ENCODE peak calls at places on chromosomes 11 and 22, in eight cellular contexts. One of them, this sample, is unnamed.

GRCh38 chr11:14643697-14644395 is at the start of gene PDE3B:
- DNase-seq in uterus: peak
- DNase-seq in suprapubic skin: peak
- DNase-seq in lung: peak
- DNase-seq in cardiac muscle cell: peak
- DNase-seq in right lobe of liver: peak
- DNase-seq in neural progenitor cell: peak
- DNase-seq in astrocyte of the cerebellum: no peak
- DNase-seq in this sample: peak

GRCh38 chr11:95517453-95517852 is 272.1 kb downstream of the FAM76B start:
- DNase-seq in astrocyte of the cerebellum: no peak
- DNase-seq in suprapubic skin: no peak
- DNase-seq in right lobe of liver: no peak
- DNase-seq in neural progenitor cell: no peak
- DNase-seq in uterus: no peak
- DNase-seq in cardiac muscle cell: peak
- DNase-seq in lung: no peak
- DNase-seq in this sample: no peak

GRCh38 chr11:131977231-131977630 is 606.8 kb downstream of the NTM start:
- DNase-seq in lung: no peak
- DNase-seq in uterus: no peak
- DNase-seq in astrocyte of the cerebellum: peak
- DNase-seq in cardiac muscle cell: no peak
- DNase-seq in neural progenitor cell: peak
- DNase-seq in suprapubic skin: no peak
- DNase-seq in right lobe of liver: no peak
- DNase-seq in this sample: no peak

GRCh38 chr22:29798318-29798717 is 31.1 kb downstream of the UQCR10 start:
- DNase-seq in right lobe of liver: no peak
- DNase-seq in suprapubic skin: no peak
- DNase-seq in uterus: no peak
- DNase-seq in astrocyte of the cerebellum: no peak
- DNase-seq in lung: no peak
- DNase-seq in neural progenitor cell: no peak
- DNase-seq in cardiac muscle cell: peak
- DNase-seq in this sample: no peak

GRCh38 chr22:29773233-29773632 is 6.1 kb downstream of the UQCR10 start:
- DNase-seq in astrocyte of the cerebellum: no peak
- DNase-seq in right lobe of liver: no peak
- DNase-seq in suprapubic skin: no peak
- DNase-seq in uterus: no peak
- DNase-seq in lung: no peak
- DNase-seq in cardiac muscle cell: peak
- DNase-seq in neural progenitor cell: no peak
- DNase-seq in this sample: no peak

GRCh38 chr11:122441702-122442092 is 213.8 kb upstream of the UBASH3B start:
- DNase-seq in cardiac muscle cell: peak
- DNase-seq in right lobe of liver: no peak
- DNase-seq in lung: no peak
- DNase-seq in suprapubic skin: no peak
- DNase-seq in astrocyte of the cerebellum: no peak
- DNase-seq in uterus: no peak
- DNase-seq in neural progenitor cell: no peak
- DNase-seq in this sample: no peak

GRCh38 chr11:123745764-123746451 is 4.4 kb upstream of the ZNF202 start:
- DNase-seq in neural progenitor cell: peak
- DNase-seq in uterus: no peak
- DNase-seq in right lobe of liver: no peak
- DNase-seq in lung: no peak
- DNase-seq in cardiac muscle cell: no peak
- DNase-seq in suprapubic skin: no peak
- DNase-seq in astrocyte of the cerebellum: no peak
- DNase-seq in this sample: no peak

GRCh38 chr11:134460881-134461280 is 48.8 kb upstream of the B3GAT1 start:
- DNase-seq in suprapubic skin: no peak
- DNase-seq in lung: no peak
- DNase-seq in right lobe of liver: no peak
- DNase-seq in cardiac muscle cell: no peak
- DNase-seq in neural progenitor cell: no peak
- DNase-seq in uterus: no peak
- DNase-seq in astrocyte of the cerebellum: no peak
- DNase-seq in this sample: no peak

GRCh38 chr11:19832901-19833300 is 120.3 kb downstream of the NAV2 start:
- DNase-seq in neural progenitor cell: no peak
- DNase-seq in astrocyte of the cerebellum: no peak
- DNase-seq in suprapubic skin: no peak
- DNase-seq in right lobe of liver: no peak
- DNase-seq in cardiac muscle cell: no peak
- DNase-seq in lung: no peak
- DNase-seq in uterus: no peak
- DNase-seq in this sample: no peak

GRCh38 chr11:93921695-93922468 is 71.5 kb upstream of the VSTM5 start:
- DNase-seq in neural progenitor cell: peak
- DNase-seq in right lobe of liver: no peak
- DNase-seq in cardiac muscle cell: peak
- DNase-seq in lung: peak
- DNase-seq in uterus: no peak
- DNase-seq in suprapubic skin: no peak
- DNase-seq in astrocyte of the cerebellum: peak
- DNase-seq in this sample: no peak

GRCh38 chr22:50482107-50483074 is 1.0 kb downstream of the ADM2 start:
- DNase-seq in suprapubic skin: no peak
- DNase-seq in lung: no peak
- DNase-seq in neural progenitor cell: no peak
- DNase-seq in cardiac muscle cell: no peak
- DNase-seq in astrocyte of the cerebellum: no peak
- DNase-seq in right lobe of liver: no peak
- DNase-seq in uterus: no peak
- DNase-seq in this sample: no peak

GRCh38 chr11:84691830-84692229 is 935.3 kb downstream of the DLG2 start:
- DNase-seq in neural progenitor cell: peak
- DNase-seq in uterus: no peak
- DNase-seq in astrocyte of the cerebellum: no peak
- DNase-seq in suprapubic skin: no peak
- DNase-seq in lung: no peak
- DNase-seq in cardiac muscle cell: no peak
- DNase-seq in right lobe of liver: no peak
- DNase-seq in this sample: no peak

GRCh38 chr11:22991196-22991595 is 130.9 kb upstream of the CCDC179 start:
- DNase-seq in uterus: no peak
- DNase-seq in suprapubic skin: no peak
- DNase-seq in astrocyte of the cerebellum: no peak
- DNase-seq in cardiac muscle cell: no peak
- DNase-seq in right lobe of liver: no peak
- DNase-seq in lung: no peak
- DNase-seq in neural progenitor cell: no peak
- DNase-seq in this sample: no peak

GRCh38 chr11:57260937-57261783 is 24.1 kb upstream of the APLNR start:
- DNase-seq in uterus: no peak
- DNase-seq in neural progenitor cell: no peak
- DNase-seq in lung: no peak
- DNase-seq in astrocyte of the cerebellum: no peak
- DNase-seq in right lobe of liver: no peak
- DNase-seq in cardiac muscle cell: no peak
- DNase-seq in suprapubic skin: no peak
- DNase-seq in this sample: no peak

GRCh38 chr11:3000032-3000961 is 8.2 kb upstream of the NAP1L4 start:
- DNase-seq in right lobe of liver: peak
- DNase-seq in astrocyte of the cerebellum: peak
- DNase-seq in cardiac muscle cell: peak
- DNase-seq in suprapubic skin: peak
- DNase-seq in uterus: no peak
- DNase-seq in neural progenitor cell: peak
- DNase-seq in lung: no peak
- DNase-seq in this sample: peak

GRCh38 chr22:41217553-41218157 is 12.5 kb downstream of the L3MBTL2 start:
- DNase-seq in uterus: peak
- DNase-seq in astrocyte of the cerebellum: no peak
- DNase-seq in lung: peak
- DNase-seq in suprapubic skin: no peak
- DNase-seq in neural progenitor cell: peak
- DNase-seq in cardiac muscle cell: peak
- DNase-seq in right lobe of liver: no peak
- DNase-seq in this sample: no peak

GRCh38 chr22:17097062-17097461 is 12.3 kb downstream of the IL17RA start:
- DNase-seq in neural progenitor cell: no peak
- DNase-seq in astrocyte of the cerebellum: no peak
- DNase-seq in lung: no peak
- DNase-seq in right lobe of liver: no peak
- DNase-seq in cardiac muscle cell: no peak
- DNase-seq in uterus: no peak
- DNase-seq in suprapubic skin: no peak
- DNase-seq in this sample: no peak

GRCh38 chr11:34512810-34513673 is 552 bp downstream of the ELF5 start:
- DNase-seq in lung: peak
- DNase-seq in right lobe of liver: peak
- DNase-seq in uterus: no peak
- DNase-seq in neural progenitor cell: peak
- DNase-seq in astrocyte of the cerebellum: no peak
- DNase-seq in cardiac muscle cell: peak
- DNase-seq in suprapubic skin: no peak
- DNase-seq in this sample: peak

GRCh38 chr11:111064118-111064517 is 181.4 kb upstream of the POU2AF2 start:
- DNase-seq in neural progenitor cell: no peak
- DNase-seq in astrocyte of the cerebellum: peak
- DNase-seq in cardiac muscle cell: peak
- DNase-seq in right lobe of liver: no peak
- DNase-seq in lung: no peak
- DNase-seq in suprapubic skin: no peak
- DNase-seq in uterus: no peak
- DNase-seq in this sample: no peak

GRCh38 chr11:58829736-58830135 is 14.8 kb downstream of the GLYATL2 start:
- DNase-seq in astrocyte of the cerebellum: peak
- DNase-seq in cardiac muscle cell: no peak
- DNase-seq in right lobe of liver: no peak
- DNase-seq in uterus: no peak
- DNase-seq in suprapubic skin: no peak
- DNase-seq in lung: no peak
- DNase-seq in neural progenitor cell: no peak
- DNase-seq in this sample: no peak

GRCh38 chr11:117299351-117300300 is 8.5 kb downstream of the BACE1-AS start:
- DNase-seq in lung: no peak
- DNase-seq in astrocyte of the cerebellum: no peak
- DNase-seq in right lobe of liver: peak
- DNase-seq in neural progenitor cell: peak
- DNase-seq in suprapubic skin: no peak
- DNase-seq in uterus: no peak
- DNase-seq in cardiac muscle cell: no peak
- DNase-seq in this sample: no peak

GRCh38 chr11:33207408-33207985 is 46.2 kb upstream of the CSTF3 start:
- DNase-seq in suprapubic skin: no peak
- DNase-seq in right lobe of liver: no peak
- DNase-seq in neural progenitor cell: no peak
- DNase-seq in lung: peak
- DNase-seq in astrocyte of the cerebellum: no peak
- DNase-seq in uterus: peak
- DNase-seq in cardiac muscle cell: peak
- DNase-seq in this sample: no peak

GRCh38 chr11:18526130-18526520 is 617 bp downstream of the TSG101 start:
- DNase-seq in suprapubic skin: no peak
- DNase-seq in uterus: no peak
- DNase-seq in right lobe of liver: no peak
- DNase-seq in neural progenitor cell: no peak
- DNase-seq in cardiac muscle cell: peak
- DNase-seq in lung: no peak
- DNase-seq in astrocyte of the cerebellum: no peak
- DNase-seq in this sample: no peak

GRCh38 chr22:45832959-45833580 is 143.9 kb downstream of the WNT7B start:
- DNase-seq in right lobe of liver: no peak
- DNase-seq in neural progenitor cell: no peak
- DNase-seq in astrocyte of the cerebellum: no peak
- DNase-seq in lung: no peak
- DNase-seq in suprapubic skin: no peak
- DNase-seq in uterus: no peak
- DNase-seq in cardiac muscle cell: no peak
- DNase-seq in this sample: no peak

GRCh38 chr22:23591203-23591791 is 11.2 kb upstream of the IGLL1 start:
- DNase-seq in lung: peak
- DNase-seq in right lobe of liver: peak
- DNase-seq in uterus: no peak
- DNase-seq in suprapubic skin: no peak
- DNase-seq in neural progenitor cell: peak
- DNase-seq in cardiac muscle cell: peak
- DNase-seq in astrocyte of the cerebellum: peak
- DNase-seq in this sample: peak
- TF ChIP-seq CTCF in lung: peak
- TF ChIP-seq CTCF in right lobe of liver: peak
- TF ChIP-seq CTCF in uterus: peak
- TF ChIP-seq CTCF in suprapubic skin: peak
- TF ChIP-seq CTCF in neural progenitor cell: peak
- TF ChIP-seq CTCF in cardiac muscle cell: peak
- TF ChIP-seq CTCF in astrocyte of the cerebellum: peak
- TF ChIP-seq CTCF in this sample: peak

GRCh38 chr22:27794244-27794643 is 7.3 kb downstream of the MN1 start:
- DNase-seq in neural progenitor cell: peak
- DNase-seq in uterus: no peak
- DNase-seq in suprapubic skin: no peak
- DNase-seq in right lobe of liver: no peak
- DNase-seq in cardiac muscle cell: no peak
- DNase-seq in lung: no peak
- DNase-seq in astrocyte of the cerebellum: no peak
- DNase-seq in this sample: no peak
- H3K4me3 ChIP-seq in neural progenitor cell: peak
- H3K4me3 ChIP-seq in uterus: no peak
- H3K4me3 ChIP-seq in suprapubic skin: no peak
- H3K4me3 ChIP-seq in right lobe of liver: no peak
- H3K4me3 ChIP-seq in cardiac muscle cell: no peak
- H3K4me3 ChIP-seq in lung: no peak
- H3K4me3 ChIP-seq in astrocyte of the cerebellum: peak
- H3K4me3 ChIP-seq in this sample: peak

GRCh38 chr11:36818410-36818809 is 220.4 kb upstream of the RAG2 start:
- DNase-seq in cardiac muscle cell: no peak
- DNase-seq in right lobe of liver: no peak
- DNase-seq in neural progenitor cell: peak
- DNase-seq in lung: no peak
- DNase-seq in suprapubic skin: no peak
- DNase-seq in astrocyte of the cerebellum: no peak
- DNase-seq in uterus: no peak
- DNase-seq in this sample: no peak
- TF ChIP-seq CTCF in cardiac muscle cell: peak
- TF ChIP-seq CTCF in right lobe of liver: no peak
- TF ChIP-seq CTCF in neural progenitor cell: peak
- TF ChIP-seq CTCF in lung: no peak
- TF ChIP-seq CTCF in suprapubic skin: no peak
- TF ChIP-seq CTCF in astrocyte of the cerebellum: no peak
- TF ChIP-seq CTCF in uterus: no peak
- TF ChIP-seq CTCF in this sample: peak

DNA sequence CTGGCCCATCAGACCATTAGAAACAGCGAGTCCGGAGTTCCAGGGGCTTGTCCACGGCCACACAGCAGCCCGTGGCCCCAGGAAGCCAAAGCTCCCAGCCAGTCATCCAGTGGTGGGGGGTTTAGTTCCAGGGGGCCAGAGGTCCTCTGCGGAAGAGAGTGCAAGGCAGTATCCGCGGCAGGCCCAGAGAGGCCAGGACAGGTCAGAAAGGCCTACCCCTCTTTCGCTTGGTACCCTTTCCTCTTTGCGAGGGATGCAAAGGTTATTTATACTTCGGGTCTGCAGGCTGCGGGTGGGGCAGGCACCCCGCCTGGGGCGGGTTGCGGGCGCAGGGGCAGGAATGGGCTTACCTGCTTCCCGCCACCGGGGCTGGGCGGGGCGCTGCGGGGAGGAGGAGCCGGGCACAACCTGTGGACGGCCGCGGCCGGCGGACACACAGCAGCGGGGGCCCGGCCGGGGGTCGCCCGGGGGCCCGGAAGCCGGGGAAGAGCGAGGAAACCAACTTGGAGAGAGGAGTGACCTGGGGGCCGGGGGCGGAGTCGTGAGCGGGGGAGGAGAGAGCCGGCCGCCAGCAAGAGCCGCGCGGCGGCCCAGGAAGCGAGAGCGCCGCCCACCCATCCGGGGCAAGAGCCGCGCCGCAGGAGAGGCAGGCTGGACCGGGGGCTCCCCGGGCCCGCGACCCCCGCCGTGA is at the start of gene SH3BP1:
- DNase-seq in cardiac muscle cell: peak
- DNase-seq in uterus: peak
- DNase-seq in suprapubic skin: no peak
- DNase-seq in astrocyte of the cerebellum: no peak
- DNase-seq in lung: no peak
- DNase-seq in right lobe of liver: peak
- DNase-seq in neural progenitor cell: peak
- DNase-seq in this sample: peak
- H3K4me3 ChIP-seq in cardiac muscle cell: peak
- H3K4me3 ChIP-seq in uterus: peak
- H3K4me3 ChIP-seq in suprapubic skin: peak
- H3K4me3 ChIP-seq in astrocyte of the cerebellum: peak
- H3K4me3 ChIP-seq in lung: peak
- H3K4me3 ChIP-seq in right lobe of liver: peak
- H3K4me3 ChIP-seq in neural progenitor cell: peak
- H3K4me3 ChIP-seq in this sample: peak

This sample was measured in dorsolateral prefrontal cortex.